ENCODE peak calls at places on chromosome X, in four cellular contexts. L, X, G and D are unnamed samples. For H3K36me3, the result is how much of the 10 kb centered on the place peaks cover.

GRCh38 chrX:84729809-84730208 is 227.6 kb upstream of the HDX start:
- DNase-seq in G (no peak), L (peak), X (peak), D (no peak)

GRCh38 chrX:153226344-153227190 is 47.5 kb downstream of the MAGEA1 start:
- DNase-seq in L (no peak), X (peak), G (no peak), D (peak)

GRCh38 chrX:71640002-71640401 is 21.7 kb upstream of the CXCR3 start:
- DNase-seq in X (no peak), G (no peak), L (no peak), D (no peak)

GRCh38 chrX:109793191-109793590 is 60.1 kb upstream of the ACSL4 start:
- DNase-seq in G (no peak), X (peak), L (no peak), D (no peak)

GRCh38 chrX:38045697-38046096 is 39.3 kb downstream of the SYTL5 start:
- DNase-seq in X (no peak), L (no peak), G (no peak), D (no peak)

GRCh38 chrX:120450163-120450562 is 18.9 kb downstream of the LAMP2 start:
- DNase-seq in G (no peak), X (no peak), L (no peak), D (no peak)

GRCh38 chrX:131779313-131779712 is 235.4 kb downstream of the OR13H1 start:
- DNase-seq in G (no peak), X (no peak), L (no peak), D (no peak)

GRCh38 chrX:16487620-16488380 is 162.2 kb upstream of the S100G start:
- DNase-seq in G (no peak), X (no peak), L (no peak), D (no peak)

GRCh38 chrX:124274438-124275166 is 57.9 kb upstream of the TEX13D start:
- DNase-seq in G (no peak), L (no peak), X (no peak), D (no peak)

GRCh38 chrX:70998402-70999027 is 67.6 kb upstream of the SLC7A3 start:
- DNase-seq in G (no peak), X (no peak), L (no peak), D (no peak)

GRCh38 chrX:51332188-51332942 is at the start of gene NUDT10:
- DNase-seq in X (peak), G (peak), L (peak), D (no peak)

GRCh38 chrX:78104447-78105176 is 564 bp downstream of the PGK1 start:
- DNase-seq in L (peak), X (peak), G (peak), D (peak)

GRCh38 chrX:105191878-105192277 is 28.6 kb downstream of the TEX13A start:
- DNase-seq in X (no peak), G (no peak), L (no peak), D (no peak)

DNA sequence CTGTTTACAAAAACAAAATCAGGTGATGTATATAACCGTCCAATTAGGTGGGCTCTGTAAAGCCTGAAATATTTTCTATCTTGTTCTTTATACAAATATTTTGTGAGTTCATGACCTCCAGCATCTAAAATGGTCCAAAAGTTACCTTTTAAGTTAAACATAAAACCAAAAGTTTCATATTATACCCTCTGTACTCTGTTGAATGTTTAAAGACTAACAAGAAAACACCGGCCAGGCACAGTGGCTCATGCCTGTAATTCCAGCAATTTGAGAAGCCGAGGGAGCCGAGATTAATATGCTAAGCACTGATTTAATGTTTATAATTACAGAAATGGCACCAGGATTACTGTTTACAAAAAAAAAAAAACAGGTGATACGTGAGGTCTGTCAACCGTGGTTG is 328.4 kb downstream of the DHRSX start:
- DNase-seq in X (peak), G (no peak), L (no peak), D (no peak)
- TF ChIP-seq CTCF in X (no peak), G (no peak), L (no peak), D (no peak)

GRCh38 chrX:40637687-40638086 is 9.7 kb downstream of the CXorf38 start:
- DNase-seq in G (no peak), L (no peak), X (no peak), D (no peak)
- H3K36me3 ChIP-seq in G (under half), L (under half), X (under half), D (under half)

DNA sequence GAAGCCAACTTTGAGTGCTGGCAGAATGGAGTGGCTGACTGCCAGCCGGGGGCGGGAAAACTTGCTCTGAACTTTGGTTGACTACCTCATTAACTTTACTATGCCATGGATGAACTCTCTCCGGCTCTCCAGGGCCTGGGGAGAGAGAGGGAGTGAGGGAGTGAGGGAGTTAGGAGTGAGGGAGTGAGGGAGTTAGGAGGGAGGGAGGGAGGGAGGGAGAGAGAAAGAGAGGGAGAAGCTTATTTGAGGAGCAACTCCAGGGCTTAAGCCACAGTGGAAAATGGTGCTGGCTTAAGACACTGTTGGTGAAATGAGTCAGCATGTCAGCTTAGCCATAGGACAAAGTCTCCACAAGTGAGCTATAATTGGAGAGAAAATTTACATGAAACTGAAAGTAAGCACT is 280.9 kb upstream of the RPS6KA3 start:
- DNase-seq in L (peak), G (no peak), X (peak), D (no peak)
- H3K27ac ChIP-seq in L (peak), G (no peak), X (no peak), D (no peak)

DNA sequence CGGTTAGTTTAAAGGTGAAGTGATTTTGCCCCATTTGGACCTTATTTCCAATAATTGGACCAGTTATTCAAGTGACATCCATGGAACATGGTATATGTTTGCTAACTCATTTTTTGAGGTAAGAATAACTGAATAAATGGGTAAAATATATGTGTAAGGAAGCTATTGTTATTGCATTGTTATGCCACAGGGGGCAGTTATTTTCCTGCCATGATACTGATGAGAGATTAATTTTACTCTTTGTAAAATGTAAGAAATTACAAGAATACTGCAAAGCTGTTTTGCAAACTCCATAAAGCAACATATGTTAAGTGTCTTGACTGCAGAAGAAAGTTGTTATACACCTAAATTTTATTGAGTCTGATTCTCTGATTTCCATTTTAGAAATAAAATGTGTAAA is 114.0 kb downstream of the IL1RAPL1 start:
- DNase-seq in X (no peak), L (no peak), G (no peak), D (no peak)
- TF ChIP-seq CTCF in X (no peak), L (no peak), G (no peak), D (no peak)

GRCh38 chrX:154353172-154353843 is 21.1 kb downstream of the FLNA start:
- DNase-seq in G (no peak), L (no peak), X (no peak), D (no peak)
- H3K36me3 ChIP-seq in G (under half), L (under half), X (half or more), D (under half)

GRCh38 chrX:18649498-18649951 is 22.4 kb downstream of the RS1 start:
- DNase-seq in L (no peak), G (no peak), X (no peak), D (peak)
- H3K27ac ChIP-seq in L (no peak), G (no peak), X (no peak), D (no peak)

GRCh38 chrX:23100826-23101225 is 101.1 kb downstream of the DDX53 start:
- DNase-seq in G (no peak), L (no peak), X (no peak), D (no peak)
- TF ChIP-seq CTCF in G (no peak), L (no peak), X (no peak), D (no peak)

DNA sequence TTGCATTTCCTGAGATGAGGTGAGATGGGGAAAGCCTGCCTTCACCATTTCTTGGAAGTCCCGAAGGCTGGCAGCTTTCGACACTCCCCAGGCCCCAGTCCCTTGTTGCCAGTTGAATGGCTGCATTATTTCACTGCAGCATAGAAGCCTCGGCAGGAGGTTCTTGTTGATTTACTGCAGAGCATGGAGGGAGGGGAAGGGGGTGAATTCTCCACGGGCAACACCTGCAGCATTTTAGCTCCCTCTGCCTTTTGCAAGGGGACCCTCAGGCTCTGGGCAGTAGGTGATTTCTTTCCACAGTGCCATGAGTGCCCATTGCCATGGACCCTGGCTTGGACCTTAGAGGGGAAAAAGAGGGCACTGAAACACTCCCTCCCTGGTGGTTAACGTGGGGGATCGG is 10.8 kb upstream of the BCLAF3 start:
- DNase-seq in L (no peak), X (no peak), G (no peak), D (no peak)
- H3K36me3 ChIP-seq in L (under half), X (under half), G (under half), D (under half)